ENCODE peak calls at places on chromosomes 2 and 18, in four cellular contexts. W is NT2/D1, J is GM03348, M is D341Med. N is an unnamed sample.

GRCh38 chr2:42951263-42951938 is 159.0 kb upstream of the HAAO start:
- DNase-seq in W (no peak), J (no peak), M (no peak), N (peak)

GRCh38 chr2:217731805-217732204 is 271.0 kb downstream of the TNS1 start:
- DNase-seq in W (no peak), J (no peak), M (no peak), N (no peak)

GRCh38 chr2:121003391-121003790 is 267.7 kb downstream of the GLI2 start:
- DNase-seq in W (no peak), J (no peak), M (no peak), N (no peak)

GRCh38 chr2:238231251-238231793 is 8.5 kb downstream of the HES6 start:
- DNase-seq in W (peak), J (peak), M (peak), N (peak)

GRCh38 chr2:205563646-205564045 is 118.7 kb upstream of the NRP2 start:
- DNase-seq in W (peak), J (no peak), M (peak), N (no peak)

GRCh38 chr2:142290931-142291330 is 160.1 kb upstream of the LRP1B start:
- DNase-seq in W (no peak), J (no peak), M (peak), N (no peak)

GRCh38 chr2:150977296-150977695 is 284.4 kb downstream of the RBM43 start:
- DNase-seq in W (no peak), J (no peak), M (no peak), N (no peak)

GRCh38 chr2:162343824-162344616 is at the start of gene GCA:
- DNase-seq in W (peak), J (peak), M (peak), N (peak)

GRCh38 chr18:32301361-32301760 is 111.5 kb downstream of the MEP1B start:
- DNase-seq in W (no peak), J (no peak), M (no peak), N (no peak)

GRCh38 chr2:118013221-118013723 is 598 bp downstream of the CCDC93 start:
- DNase-seq in W (no peak), J (peak), M (peak), N (peak)

GRCh38 chr18:79484661-79485621 is 89.2 kb downstream of the NFATC1 start:
- DNase-seq in W (peak), J (peak), M (no peak), N (no peak)

GRCh38 chr18:59123588-59124369 is 15.9 kb upstream of the SEC11C start:
- DNase-seq in W (no peak), J (peak), M (no peak), N (no peak)

GRCh38 chr2:196413821-196414274 is 225.7 kb upstream of the CCDC150 start:
- DNase-seq in W (no peak), J (peak), M (no peak), N (no peak)

GRCh38 chr2:80638759-80639158 is 334.2 kb upstream of the LRRTM1 start:
- DNase-seq in W (no peak), J (no peak), M (no peak), N (no peak)

GRCh38 chr2:166240387-166241313 is 112.8 kb upstream of the SCN1A start:
- DNase-seq in W (no peak), J (no peak), M (no peak), N (no peak)

GRCh38 chr2:38698604-38699003 is 32.7 kb downstream of the GALM start:
- DNase-seq in W (no peak), J (no peak), M (no peak), N (no peak)

GRCh38 chr18:27823053-27823452 is 353.9 kb downstream of the CDH2 start:
- DNase-seq in W (no peak), J (no peak), M (no peak), N (no peak)

GRCh38 chr2:7013761-7014160 is 96.5 kb downstream of the RNF144A start:
- DNase-seq in W (no peak), J (no peak), M (no peak), N (no peak)

GRCh38 chr2:215717627-215718412 is 282.0 kb upstream of the FN1 start:
- DNase-seq in W (no peak), J (peak), M (no peak), N (no peak)